ENCODE peak calls at places on chromosomes 11 and 22, in six cellular contexts. E is activated T-cell treated with anti-CD3 and anti-CD28 coated beads, Interleukin-2, amount 50 U/mL, for 24 hours; N is GM20000; J is NCI-H774; T is HT1080; U is LHCN-M2. K is an unnamed sample.
A peak's percentile ranks its signal among the peaks of the same experiment; 100 is the strongest.

GRCh38 chr11:102220728-102221467 is 96.4 kb upstream of the BIRC3 start:
- DNase-seq in E (no peak), N (no peak), J (no peak), T (peak; percentile 82), U (peak; percentile 55), K (no peak)

GRCh38 chr11:130212431-130212961 is 52.9 kb downstream of the ST14 start:
- DNase-seq in E (peak; percentile 31), N (peak; percentile 33), J (no peak), T (no peak), U (no peak), K (no peak)

GRCh38 chr11:27076121-27076589 is 35.5 kb downstream of the BBOX1 start:
- DNase-seq in E (no peak), N (no peak), J (peak; percentile 48), T (no peak), U (no peak), K (peak; percentile 55)

GRCh38 chr11:133808393-133809140 is 36.7 kb downstream of the SPATA19 start:
- DNase-seq in E (no peak), N (no peak), J (no peak), T (no peak), U (no peak), K (no peak)

GRCh38 chr22:46512683-46513082 is 24.7 kb downstream of the CELSR1 start:
- DNase-seq in E (no peak), N (no peak), J (no peak), T (no peak), U (no peak), K (no peak)

GRCh38 chr11:12149672-12150225 is 39.4 kb downstream of the MICAL2 start:
- DNase-seq in E (peak; percentile 46), N (peak; percentile 45), J (no peak), T (no peak), U (no peak), K (no peak)

GRCh38 chr11:2976289-2977063 is 15.7 kb downstream of the NAP1L4 start:
- DNase-seq in E (no peak), N (no peak), J (no peak), T (no peak), U (no peak), K (no peak)

GRCh38 chr11:62132188-62132587 is 8.4 kb downstream of the INCENP start:
- DNase-seq in E (peak; percentile 21), N (no peak), J (no peak), T (no peak), U (no peak), K (no peak)

GRCh38 chr11:109426442-109426841 is 4.5 kb downstream of the C11orf87 start:
- DNase-seq in E (no peak), N (peak; percentile 8), J (no peak), T (no peak), U (peak; percentile 23), K (peak; percentile 4)

GRCh38 chr22:21861856-21862255 is 5.6 kb downstream of the MAPK1 start:
- DNase-seq in E (no peak), N (no peak), J (no peak), T (no peak), U (no peak), K (no peak)

GRCh38 chr11:112186304-112186703 is 11.0 kb downstream of the BCO2 start:
- DNase-seq in E (no peak), N (no peak), J (no peak), T (no peak), U (no peak), K (no peak)

GRCh38 chr11:118889796-118890195 is 6.1 kb downstream of the CXCR5 start:
- DNase-seq in E (no peak), N (no peak), J (no peak), T (no peak), U (no peak), K (no peak)

GRCh38 chr22:35186492-35186891 is 70.8 kb upstream of the HMGXB4 start:
- DNase-seq in E (no peak), N (no peak), J (no peak), T (no peak), U (no peak), K (no peak)

GRCh38 chr22:20405291-20405930 is 11.5 kb downstream of the ZNF74 start:
- DNase-seq in E (no peak), N (no peak), J (no peak), T (no peak), U (no peak), K (no peak)

GRCh38 chr11:91115116-91115515 is 892.3 kb upstream of the CHORDC1 start:
- DNase-seq in E (no peak), N (no peak), J (no peak), T (no peak), U (no peak), K (no peak)

GRCh38 chr11:68038718-68039525 is at the start of gene TCIRG1:
- DNase-seq in E (peak; percentile 82), N (peak; percentile 93), J (peak; percentile 78), T (peak; percentile 84), U (peak; percentile 72), K (no peak)

GRCh38 chr11:75185866-75186265 is 35.0 kb downstream of the SLCO2B1 start:
- DNase-seq in E (no peak), N (no peak), J (no peak), T (no peak), U (no peak), K (no peak)

GRCh38 chr22:11616811-11617210 is 3911.2 kb upstream of the OR11H1 start:
- DNase-seq in E (no peak), N (no peak), J (no peak), T (no peak), U (no peak), K (no peak)

GRCh38 chr11:32500001-32500400 is 64.7 kb upstream of the WT1 start:
- DNase-seq in E (no peak), N (no peak), J (no peak), T (no peak), U (no peak), K (no peak)

GRCh38 chr11:69297926-69298777 is 4.2 kb downstream of the MYEOV start:
- DNase-seq in E (peak; percentile 49), N (peak; percentile 85), J (no peak), T (peak; percentile 85), U (peak; percentile 98), K (no peak)

GRCh38 chr22:31926969-31927368 is 17.4 kb upstream of the YWHAH start:
- DNase-seq in E (no peak), N (peak; percentile 29), J (no peak), T (no peak), U (peak; percentile 17), K (peak; percentile 10)

GRCh38 chr22:27295071-27295470 is 506.5 kb downstream of the MN1 start:
- DNase-seq in E (no peak), N (no peak), J (no peak), T (no peak), U (no peak), K (no peak)

GRCh38 chr11:106459135-106459534 is 381.7 kb downstream of the AASDHPPT start:
- DNase-seq in E (no peak), N (no peak), J (no peak), T (peak; percentile 11), U (no peak), K (no peak)

GRCh38 chr11:62922189-62922589 is 1.0 kb upstream of the CHRM1 start:
- DNase-seq in E (no peak), N (no peak), J (no peak), T (no peak), U (no peak), K (no peak)

GRCh38 chr11:26332572-26332915 is 614 bp downstream of the ANO3 start:
- DNase-seq in E (no peak), N (no peak), J (no peak), T (no peak), U (no peak), K (no peak)

GRCh38 chr22:24521791-24522245 is 26.7 kb downstream of the UPB1 start:
- DNase-seq in E (no peak), N (peak; percentile 58), J (peak; percentile 86), T (peak; percentile 69), U (peak; percentile 40), K (peak; percentile 89)

GRCh38 chr11:82814379-82814778 is 80.7 kb upstream of the FAM181B start:
- DNase-seq in E (no peak), N (no peak), J (no peak), T (no peak), U (no peak), K (no peak)

GRCh38 chr11:32204751-32205150 is 113.9 kb downstream of the RCN1 start:
- DNase-seq in E (no peak), N (no peak), J (no peak), T (no peak), U (no peak), K (no peak)

GRCh38 chr11:46252373-46252914 is 25.0 kb upstream of the CREB3L1 start:
- DNase-seq in E (no peak), N (no peak), J (peak; percentile 24), T (no peak), U (no peak), K (peak; percentile 43)

GRCh38 chr11:78647986-78648875 is 73.6 kb upstream of the NARS2 start:
- DNase-seq in E (no peak), N (no peak), J (peak; percentile 28), T (no peak), U (no peak), K (peak; percentile 49)

GRCh38 chr22:35986085-35986484 is 42.5 kb downstream of the RBFOX2 start:
- DNase-seq in E (no peak), N (no peak), J (no peak), T (no peak), U (no peak), K (peak; percentile 30)

GRCh38 chr11:2077061-2077802 is 62.0 kb downstream of the IGF2 start:
- DNase-seq in E (peak; percentile 52), N (no peak), J (no peak), T (peak; percentile 82), U (peak; percentile 93), K (no peak)

GRCh38 chr11:83392556-83392955 is 106.4 kb upstream of the CCDC90B start:
- DNase-seq in E (no peak), N (no peak), J (no peak), T (no peak), U (peak; percentile 7), K (no peak)

GRCh38 chr11:67632175-67632981 is 2.6 kb upstream of the NUDT8 start:
- DNase-seq in E (no peak), N (no peak), J (no peak), T (no peak), U (no peak), K (no peak)

GRCh38 chr22:20424937-20425587 is 12.6 kb downstream of the SCARF2 start:
- DNase-seq in E (peak; percentile 46), N (no peak), J (no peak), T (no peak), U (no peak), K (no peak)

GRCh38 chr22:35918466-35918865 is 110.2 kb downstream of the RBFOX2 start:
- DNase-seq in E (no peak), N (no peak), J (no peak), T (no peak), U (peak; percentile 18), K (no peak)

K was measured in COR-L47.